ENCODE peak calls at places on chromosomes 3 and 15, in eight cellular contexts. G is HCT116, M is uterus, U is adrenal gland, D is NB4, V is IMR-90, J is ovary, I is HepG2. Y is an unnamed sample.
A peak's percentile ranks its signal among the peaks of the same experiment; 100 is the strongest.

GRCh38 chr3:183884097-183884436 is 613 bp downstream of the PARL start:
- DNase-seq in I (no peak), U (no peak), J (no peak), G (no peak), D (peak; percentile 47), M (no peak), V (no peak), Y (no peak)

GRCh38 chr3:139127101-139127500 is 82.4 kb upstream of the PRR23C start:
- DNase-seq in D (peak; percentile 56), I (no peak), U (peak; percentile 55), M (no peak), G (no peak), J (no peak), V (peak; percentile 82), Y (no peak)

GRCh38 chr3:150759319-150759718 is 3.6 kb downstream of the SIAH2 start:
- DNase-seq in M (no peak), U (no peak), G (no peak), D (no peak), V (no peak), I (no peak), J (no peak), Y (no peak)

GRCh38 chr3:14725015-14725431 is 50.1 kb downstream of the C3orf20 start:
- DNase-seq in D (no peak), I (no peak), J (no peak), U (peak; percentile 39), M (peak; percentile 62), G (no peak), V (peak; percentile 64), Y (peak; percentile 82)

GRCh38 chr3:2098398-2099027 is at the start of gene CNTN4:
- DNase-seq in G (no peak), U (peak; percentile 32), M (peak; percentile 73), I (peak; percentile 24), D (no peak), V (no peak), J (peak; percentile 49), Y (peak; percentile 86)

GRCh38 chr3:17580901-17581300 is 161.5 kb downstream of the TBC1D5 start:
- DNase-seq in J (no peak), U (no peak), D (peak; percentile 31), V (no peak), M (no peak), G (no peak), I (no peak), Y (no peak)

GRCh38 chr3:56189486-56189985 is 278.7 kb downstream of the ERC2 start:
- DNase-seq in D (no peak), I (no peak), J (no peak), G (no peak), M (no peak), V (no peak), U (no peak), Y (no peak)

GRCh38 chr15:92930776-92931175 is 30.7 kb downstream of the CHD2 start:
- DNase-seq in G (no peak), V (peak; percentile 93), D (no peak), U (no peak), I (no peak), J (no peak), M (no peak), Y (no peak)

GRCh38 chr15:90482124-90483011 is 47.4 kb upstream of the CRTC3 start:
- DNase-seq in D (peak; percentile 71), I (peak; percentile 80), M (peak; percentile 71), J (peak; percentile 48), U (peak; percentile 55), V (peak; percentile 66), G (peak; percentile 34), Y (no peak)

GRCh38 chr3:158167737-158168469 is 58.0 kb downstream of the RSRC1 start:
- DNase-seq in D (peak; percentile 92), J (no peak), U (no peak), V (peak; percentile 98), G (peak; percentile 89), I (peak; percentile 28), M (no peak), Y (no peak)

GRCh38 chr3:96863129-96863740 is 48.8 kb downstream of the EPHA6 start:
- DNase-seq in M (no peak), D (peak; percentile 49), I (peak; percentile 28), V (peak; percentile 2), J (peak; percentile 36), G (no peak), U (peak; percentile 18), Y (peak; percentile 59)

GRCh38 chr15:52520421-52520820 is 8.3 kb downstream of the MYO5A start:
- DNase-seq in G (no peak), M (no peak), D (no peak), I (no peak), J (no peak), U (no peak), V (no peak), Y (no peak)

GRCh38 chr15:65077981-65078352 is 1.4 kb downstream of the KBTBD13 start:
- DNase-seq in V (no peak), M (peak; percentile 79), J (peak; percentile 78), D (peak; percentile 42), G (peak; percentile 48), U (peak; percentile 64), I (no peak), Y (peak; percentile 89)

GRCh38 chr3:187989458-187990153 is 164.4 kb upstream of the LPP start:
- DNase-seq in U (no peak), V (no peak), M (no peak), D (no peak), I (no peak), G (no peak), J (no peak), Y (no peak)

GRCh38 chr3:19866751-19867347 is 67.2 kb downstream of the EFHB start:
- DNase-seq in V (peak; percentile 58), J (no peak), D (peak; percentile 64), G (peak; percentile 24), M (peak; percentile 22), U (peak; percentile 26), I (peak; percentile 38), Y (no peak)

GRCh38 chr3:29152379-29152778 is 128.5 kb upstream of the RBMS3 start:
- DNase-seq in D (no peak), V (no peak), M (no peak), J (no peak), G (no peak), I (no peak), U (no peak), Y (no peak)

GRCh38 chr3:5494913-5495519 is 307.5 kb downstream of the EDEM1 start:
- DNase-seq in D (no peak), I (no peak), G (no peak), M (no peak), U (no peak), J (no peak), V (no peak), Y (no peak)

GRCh38 chr3:13262493-13263211 is 157.5 kb downstream of the NUP210 start:
- DNase-seq in D (peak; percentile 93), J (no peak), U (no peak), M (no peak), G (no peak), V (no peak), I (peak; percentile 99), Y (no peak)

GRCh38 chr15:90261811-90262210 is 3.7 kb upstream of the NGRN start:
- DNase-seq in D (no peak), G (no peak), U (no peak), J (no peak), V (peak; percentile 71), M (no peak), I (no peak), Y (no peak)

GRCh38 chr3:119359476-119359998 is 65.4 kb downstream of the ARHGAP31 start:
- DNase-seq in M (no peak), I (no peak), J (no peak), G (no peak), U (no peak), V (no peak), D (peak; percentile 47), Y (no peak)

DNA sequence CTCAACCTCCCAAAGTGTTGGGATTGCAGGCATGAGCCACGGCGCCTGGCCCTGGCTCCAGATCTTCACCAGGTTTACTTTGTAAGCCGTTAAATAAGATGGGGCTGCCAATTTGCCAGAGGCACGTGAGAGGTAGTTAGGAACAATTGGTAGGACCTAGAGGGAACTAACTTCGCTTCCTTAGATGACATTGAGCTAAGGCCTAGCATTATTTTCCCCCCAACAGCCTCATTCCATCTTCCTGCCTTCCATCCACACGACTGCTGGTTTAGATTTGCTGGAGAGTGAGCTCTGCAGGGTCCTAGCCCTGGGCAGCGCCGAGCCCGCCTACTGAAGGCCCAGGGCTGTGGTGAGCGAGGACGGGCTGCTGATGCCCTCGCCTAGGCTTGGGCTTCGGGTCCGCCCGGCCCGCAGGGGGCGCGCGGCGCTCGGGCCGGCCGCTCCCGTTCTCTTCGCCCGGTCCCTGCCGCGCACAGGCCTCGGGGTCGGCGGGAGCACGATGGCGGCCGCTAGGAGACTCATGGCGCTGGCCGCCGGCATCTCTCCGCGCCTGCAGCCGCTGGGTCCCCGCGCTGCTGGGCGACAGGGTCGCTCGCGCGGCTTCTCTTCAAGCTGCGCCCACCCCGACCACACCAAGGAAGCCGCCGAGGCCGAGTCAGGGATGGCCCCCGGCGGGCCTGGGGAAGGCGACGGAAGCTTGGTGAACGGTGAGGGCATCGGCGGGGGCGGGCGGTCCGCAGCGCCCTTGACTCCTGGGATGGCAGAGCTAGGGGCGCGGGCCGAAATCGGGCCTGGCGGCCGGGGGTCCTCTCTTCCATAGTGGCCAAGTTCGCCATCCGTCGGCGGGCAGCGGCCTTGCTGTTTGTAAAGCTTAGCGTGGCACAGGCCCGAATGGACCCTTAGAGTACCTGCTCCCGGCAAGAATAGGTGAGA is 21.9 kb downstream of the DHX30 start:
- DNase-seq in D (peak; percentile 89), M (peak; percentile 53), G (peak; percentile 47), V (peak; percentile 83), J (peak; percentile 75), I (peak; percentile 69), U (peak; percentile 76), Y (peak; percentile 85)
- TF ChIP-seq POLR2A in D (peak; percentile 56), M (peak; percentile 54), G (peak; percentile 48), V (peak; percentile 85), J (peak; percentile 26), I (peak; percentile 81), U (peak; percentile 47), Y (no peak)

GRCh38 chr15:43749690-43750345 is 3.6 kb downstream of the PDIA3 start:
- DNase-seq in M (no peak), D (peak; percentile 33), G (no peak), V (no peak), J (no peak), U (peak; percentile 38), I (no peak), Y (no peak)
- H3K4me3 ChIP-seq in M (no peak overlapping the region), D (peak overlapping the region; percentile 28), G (no peak overlapping the region), V (no peak overlapping the region), J (no peak overlapping the region), U (no peak overlapping the region), I (no peak overlapping the region), Y (peak overlapping the region; percentile 12)

DNA sequence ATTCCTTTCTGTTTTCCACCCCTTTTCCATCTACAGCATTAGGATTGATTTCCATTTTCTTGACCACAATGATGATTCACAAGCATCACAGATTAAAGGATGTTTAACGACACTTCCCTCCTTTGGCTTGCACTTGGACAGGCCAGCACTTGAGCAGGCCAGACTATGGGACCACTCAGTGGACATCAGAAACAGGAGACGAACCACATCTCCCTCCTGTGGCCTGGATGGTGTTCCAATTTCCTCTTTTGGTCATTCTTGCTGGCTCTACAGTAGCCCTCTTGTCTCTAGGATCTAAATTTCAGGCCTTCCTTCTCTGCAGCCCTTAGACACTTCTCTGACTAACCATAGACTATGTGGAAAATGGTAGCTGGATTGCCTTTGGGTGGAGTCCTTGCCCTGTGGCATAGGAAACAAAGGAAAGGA is 78.8 kb upstream of the BOC start:
- DNase-seq in D (no peak), M (no peak), V (peak; percentile 68), G (no peak), U (no peak), I (peak; percentile 1), J (no peak), Y (no peak)
- TF ChIP-seq CTCF in D (no peak), M (no peak), V (no peak), G (no peak), U (no peak), I (no peak), J (no peak), Y (no peak)

GRCh38 chr15:59958288-59958687 is 45.8 kb upstream of the FOXB1 start:
- DNase-seq in U (no peak), J (no peak), D (no peak), M (no peak), G (no peak), V (no peak), I (no peak), Y (no peak)
- TF ChIP-seq POLR2A in U (no peak), J (no peak), D (no peak), M (no peak), G (no peak), V (no peak), I (no peak), Y (no peak)